ENCODE peak calls at places on chromosome X, in ten cellular contexts. One of them, this sample, is unnamed.

GRCh38 chrX:10828640-10829039 is 208.3 kb upstream of the MID1 start:
- DNase-seq in coronary artery: no peak
- DNase-seq in cardiac fibroblast: no peak
- DNase-seq in CD8-positive, alpha-beta T cell: no peak
- DNase-seq in body of pancreas: peak
- DNase-seq in GM23338: no peak
- DNase-seq in ascending aorta: no peak
- DNase-seq in hepatocyte: no peak
- DNase-seq in K562: no peak
- DNase-seq in astrocyte: no peak
- DNase-seq in this sample: no peak

GRCh38 chrX:83845397-83845796 is 15.5 kb upstream of the CYLC1 start:
- DNase-seq in coronary artery: no peak
- DNase-seq in body of pancreas: peak
- DNase-seq in cardiac fibroblast: peak
- DNase-seq in ascending aorta: no peak
- DNase-seq in CD8-positive, alpha-beta T cell: no peak
- DNase-seq in astrocyte: peak
- DNase-seq in GM23338: peak
- DNase-seq in K562: peak
- DNase-seq in hepatocyte: peak
- DNase-seq in this sample: no peak

GRCh38 chrX:22699591-22700091 is 300.1 kb upstream of the DDX53 start:
- DNase-seq in ascending aorta: no peak
- DNase-seq in coronary artery: no peak
- DNase-seq in body of pancreas: no peak
- DNase-seq in cardiac fibroblast: peak
- DNase-seq in hepatocyte: no peak
- DNase-seq in CD8-positive, alpha-beta T cell: no peak
- DNase-seq in GM23338: no peak
- DNase-seq in K562: no peak
- DNase-seq in astrocyte: peak
- DNase-seq in this sample: no peak

GRCh38 chrX:48515842-48516241 is 5.8 kb upstream of the EBP start:
- DNase-seq in K562: no peak
- DNase-seq in cardiac fibroblast: no peak
- DNase-seq in coronary artery: no peak
- DNase-seq in GM23338: no peak
- DNase-seq in hepatocyte: no peak
- DNase-seq in body of pancreas: no peak
- DNase-seq in CD8-positive, alpha-beta T cell: no peak
- DNase-seq in ascending aorta: no peak
- DNase-seq in astrocyte: no peak
- DNase-seq in this sample: no peak

GRCh38 chrX:86148024-86148511 is at the start of gene DACH2:
- DNase-seq in ascending aorta: peak
- DNase-seq in astrocyte: peak
- DNase-seq in CD8-positive, alpha-beta T cell: no peak
- DNase-seq in K562: peak
- DNase-seq in coronary artery: peak
- DNase-seq in body of pancreas: peak
- DNase-seq in GM23338: peak
- DNase-seq in cardiac fibroblast: peak
- DNase-seq in hepatocyte: peak
- DNase-seq in this sample: no peak

GRCh38 chrX:71464968-71465367 is 67.9 kb upstream of the OGT start:
- DNase-seq in hepatocyte: no peak
- DNase-seq in K562: no peak
- DNase-seq in astrocyte: no peak
- DNase-seq in coronary artery: no peak
- DNase-seq in cardiac fibroblast: no peak
- DNase-seq in ascending aorta: no peak
- DNase-seq in GM23338: no peak
- DNase-seq in CD8-positive, alpha-beta T cell: no peak
- DNase-seq in body of pancreas: no peak
- DNase-seq in this sample: no peak

GRCh38 chrX:69137371-69137881 is 27.8 kb downstream of the PJA1 start:
- DNase-seq in GM23338: peak
- DNase-seq in cardiac fibroblast: peak
- DNase-seq in body of pancreas: no peak
- DNase-seq in CD8-positive, alpha-beta T cell: no peak
- DNase-seq in coronary artery: no peak
- DNase-seq in hepatocyte: peak
- DNase-seq in ascending aorta: no peak
- DNase-seq in astrocyte: peak
- DNase-seq in K562: no peak
- DNase-seq in this sample: peak

GRCh38 chrX:30652527-30653414 is 452 bp upstream of the GK start:
- DNase-seq in coronary artery: peak
- DNase-seq in K562: peak
- DNase-seq in hepatocyte: peak
- DNase-seq in astrocyte: peak
- DNase-seq in cardiac fibroblast: peak
- DNase-seq in GM23338: peak
- DNase-seq in ascending aorta: peak
- DNase-seq in body of pancreas: peak
- DNase-seq in CD8-positive, alpha-beta T cell: peak
- DNase-seq in this sample: peak

GRCh38 chrX:111511477-111511876 is at the start of gene SERTM2:
- DNase-seq in ascending aorta: no peak
- DNase-seq in coronary artery: no peak
- DNase-seq in cardiac fibroblast: peak
- DNase-seq in body of pancreas: no peak
- DNase-seq in GM23338: peak
- DNase-seq in CD8-positive, alpha-beta T cell: no peak
- DNase-seq in astrocyte: peak
- DNase-seq in K562: no peak
- DNase-seq in hepatocyte: peak
- DNase-seq in this sample: no peak

GRCh38 chrX:769796-770195 is 139.2 kb downstream of the SHOX start:
- DNase-seq in body of pancreas: no peak
- DNase-seq in hepatocyte: no peak
- DNase-seq in cardiac fibroblast: no peak
- DNase-seq in K562: no peak
- DNase-seq in coronary artery: peak
- DNase-seq in CD8-positive, alpha-beta T cell: no peak
- DNase-seq in GM23338: peak
- DNase-seq in astrocyte: no peak
- DNase-seq in ascending aorta: no peak
- DNase-seq in this sample: no peak

GRCh38 chrX:106404512-106404911 is 207.3 kb upstream of the RADX start:
- DNase-seq in astrocyte: no peak
- DNase-seq in coronary artery: no peak
- DNase-seq in K562: no peak
- DNase-seq in GM23338: peak
- DNase-seq in ascending aorta: no peak
- DNase-seq in cardiac fibroblast: no peak
- DNase-seq in hepatocyte: peak
- DNase-seq in body of pancreas: no peak
- DNase-seq in CD8-positive, alpha-beta T cell: no peak
- DNase-seq in this sample: no peak

GRCh38 chrX:92232182-92232581 is 453.0 kb downstream of the PCDH11X start:
- DNase-seq in astrocyte: no peak
- DNase-seq in GM23338: peak
- DNase-seq in coronary artery: no peak
- DNase-seq in CD8-positive, alpha-beta T cell: no peak
- DNase-seq in K562: no peak
- DNase-seq in body of pancreas: no peak
- DNase-seq in ascending aorta: no peak
- DNase-seq in hepatocyte: peak
- DNase-seq in cardiac fibroblast: peak
- DNase-seq in this sample: no peak

GRCh38 chrX:83022020-83022419 is 486.1 kb upstream of the POU3F4 start:
- DNase-seq in coronary artery: no peak
- DNase-seq in GM23338: no peak
- DNase-seq in body of pancreas: no peak
- DNase-seq in CD8-positive, alpha-beta T cell: no peak
- DNase-seq in astrocyte: no peak
- DNase-seq in ascending aorta: no peak
- DNase-seq in hepatocyte: no peak
- DNase-seq in K562: no peak
- DNase-seq in cardiac fibroblast: peak
- DNase-seq in this sample: no peak

GRCh38 chrX:109679820-109680219 is 53.2 kb downstream of the ACSL4 start:
- DNase-seq in coronary artery: no peak
- DNase-seq in cardiac fibroblast: no peak
- DNase-seq in body of pancreas: no peak
- DNase-seq in K562: no peak
- DNase-seq in hepatocyte: no peak
- DNase-seq in GM23338: no peak
- DNase-seq in ascending aorta: no peak
- DNase-seq in astrocyte: no peak
- DNase-seq in CD8-positive, alpha-beta T cell: no peak
- DNase-seq in this sample: no peak
- H3K4me3 ChIP-seq in coronary artery: no peak
- H3K4me3 ChIP-seq in cardiac fibroblast: no peak
- H3K4me3 ChIP-seq in body of pancreas: no peak
- H3K4me3 ChIP-seq in K562: no peak
- H3K4me3 ChIP-seq in hepatocyte: no peak
- H3K4me3 ChIP-seq in GM23338: no peak
- H3K4me3 ChIP-seq in ascending aorta: no peak
- H3K4me3 ChIP-seq in astrocyte: no peak
- H3K4me3 ChIP-seq in CD8-positive, alpha-beta T cell: no peak
- H3K4me3 ChIP-seq in this sample: no peak

DNA sequence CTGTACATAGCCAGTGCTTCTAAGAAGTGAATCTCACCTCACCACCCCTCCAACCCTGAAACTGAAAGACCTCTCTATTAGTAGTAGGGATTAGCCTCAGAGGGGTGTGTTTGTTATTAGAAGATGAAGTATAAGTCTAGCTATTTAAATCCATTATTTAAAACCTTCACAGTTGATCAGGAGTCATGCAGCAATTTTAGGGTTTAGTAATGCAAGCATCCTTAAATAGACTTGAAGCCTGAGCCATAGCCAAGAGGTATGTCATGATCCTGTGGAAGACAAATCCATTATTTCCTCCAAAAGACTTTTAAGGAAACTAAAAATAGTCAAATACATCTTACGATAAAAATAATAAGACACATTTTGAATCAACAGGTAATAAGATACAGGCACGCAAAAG is 67.8 kb downstream of the LUZP4 start:
- DNase-seq in hepatocyte: no peak
- DNase-seq in body of pancreas: no peak
- DNase-seq in ascending aorta: no peak
- DNase-seq in coronary artery: no peak
- DNase-seq in GM23338: no peak
- DNase-seq in astrocyte: peak
- DNase-seq in cardiac fibroblast: peak
- DNase-seq in CD8-positive, alpha-beta T cell: no peak
- DNase-seq in K562: no peak
- DNase-seq in this sample: no peak
- TF ChIP-seq CTCF in hepatocyte: no peak
- TF ChIP-seq CTCF in body of pancreas: no peak
- TF ChIP-seq CTCF in ascending aorta: no peak
- TF ChIP-seq CTCF in coronary artery: no peak
- TF ChIP-seq CTCF in GM23338: no peak
- TF ChIP-seq CTCF in astrocyte: no peak
- TF ChIP-seq CTCF in cardiac fibroblast: no peak
- TF ChIP-seq CTCF in CD8-positive, alpha-beta T cell: no peak
- TF ChIP-seq CTCF in K562: no peak
- TF ChIP-seq CTCF in this sample: no peak

GRCh38 chrX:8404443-8404842 is 60.2 kb upstream of the VCX3B start:
- DNase-seq in K562: no peak
- DNase-seq in body of pancreas: peak
- DNase-seq in GM23338: no peak
- DNase-seq in CD8-positive, alpha-beta T cell: no peak
- DNase-seq in cardiac fibroblast: no peak
- DNase-seq in ascending aorta: no peak
- DNase-seq in hepatocyte: no peak
- DNase-seq in coronary artery: no peak
- DNase-seq in astrocyte: peak
- DNase-seq in this sample: no peak
- H3K4me3 ChIP-seq in K562: no peak
- H3K4me3 ChIP-seq in body of pancreas: no peak
- H3K4me3 ChIP-seq in GM23338: no peak
- H3K4me3 ChIP-seq in CD8-positive, alpha-beta T cell: no peak
- H3K4me3 ChIP-seq in cardiac fibroblast: no peak
- H3K4me3 ChIP-seq in ascending aorta: no peak
- H3K4me3 ChIP-seq in hepatocyte: no peak
- H3K4me3 ChIP-seq in coronary artery: peak
- H3K4me3 ChIP-seq in astrocyte: no peak
- H3K4me3 ChIP-seq in this sample: no peak

GRCh38 chrX:153924149-153924861 is 1.8 kb downstream of the ARHGAP4 start:
- DNase-seq in body of pancreas: no peak
- DNase-seq in CD8-positive, alpha-beta T cell: no peak
- DNase-seq in astrocyte: no peak
- DNase-seq in cardiac fibroblast: peak
- DNase-seq in ascending aorta: no peak
- DNase-seq in K562: no peak
- DNase-seq in GM23338: peak
- DNase-seq in coronary artery: no peak
- DNase-seq in hepatocyte: no peak
- DNase-seq in this sample: no peak
- TF ChIP-seq CTCF in body of pancreas: no peak
- TF ChIP-seq CTCF in CD8-positive, alpha-beta T cell: peak
- TF ChIP-seq CTCF in astrocyte: no peak
- TF ChIP-seq CTCF in cardiac fibroblast: peak
- TF ChIP-seq CTCF in ascending aorta: peak
- TF ChIP-seq CTCF in K562: peak
- TF ChIP-seq CTCF in GM23338: peak
- TF ChIP-seq CTCF in coronary artery: no peak
- TF ChIP-seq CTCF in hepatocyte: peak
- TF ChIP-seq CTCF in this sample: peak

GRCh38 chrX:41922125-41922521 is 1.2 kb downstream of the CASK start:
- DNase-seq in astrocyte: peak
- DNase-seq in CD8-positive, alpha-beta T cell: no peak
- DNase-seq in body of pancreas: no peak
- DNase-seq in coronary artery: no peak
- DNase-seq in GM23338: no peak
- DNase-seq in cardiac fibroblast: peak
- DNase-seq in K562: no peak
- DNase-seq in ascending aorta: no peak
- DNase-seq in hepatocyte: no peak
- DNase-seq in this sample: no peak
- H3K4me3 ChIP-seq in astrocyte: peak
- H3K4me3 ChIP-seq in CD8-positive, alpha-beta T cell: peak
- H3K4me3 ChIP-seq in body of pancreas: peak
- H3K4me3 ChIP-seq in coronary artery: peak
- H3K4me3 ChIP-seq in GM23338: peak
- H3K4me3 ChIP-seq in cardiac fibroblast: peak
- H3K4me3 ChIP-seq in K562: peak
- H3K4me3 ChIP-seq in ascending aorta: peak
- H3K4me3 ChIP-seq in hepatocyte: peak
- H3K4me3 ChIP-seq in this sample: peak

GRCh38 chrX:40552768-40553167 is 28.0 kb upstream of the ATP6AP2 start:
- DNase-seq in coronary artery: no peak
- DNase-seq in GM23338: no peak
- DNase-seq in body of pancreas: no peak
- DNase-seq in astrocyte: no peak
- DNase-seq in cardiac fibroblast: peak
- DNase-seq in CD8-positive, alpha-beta T cell: no peak
- DNase-seq in ascending aorta: no peak
- DNase-seq in hepatocyte: no peak
- DNase-seq in K562: no peak
- DNase-seq in this sample: no peak
- TF ChIP-seq CTCF in coronary artery: no peak
- TF ChIP-seq CTCF in GM23338: peak
- TF ChIP-seq CTCF in body of pancreas: no peak
- TF ChIP-seq CTCF in astrocyte: no peak
- TF ChIP-seq CTCF in cardiac fibroblast: no peak
- TF ChIP-seq CTCF in CD8-positive, alpha-beta T cell: no peak
- TF ChIP-seq CTCF in ascending aorta: no peak
- TF ChIP-seq CTCF in hepatocyte: peak
- TF ChIP-seq CTCF in K562: peak
- TF ChIP-seq CTCF in this sample: peak

This sample was measured in AG09309.